ENCODE peak calls at places on chromosomes 5 and 9, in nine cellular contexts. One of them, this sample, is unnamed.

GRCh38 chr9:92188969-92189781 is 74.0 kb upstream of the SPTLC1 start:
- DNase-seq in GM04503: no peak
- DNase-seq in uterus: no peak
- DNase-seq in naive thymus-derived CD8-positive, alpha-beta T cell: no peak
- DNase-seq in BJ: no peak
- DNase-seq in G401: no peak
- DNase-seq in coronary artery: no peak
- DNase-seq in SJSA1: no peak
- DNase-seq in activated CD4-positive, CD25-positive, alpha-beta regulatory T cell treated with anti-CD3 and anti-CD28 coated beads, Interleukin-2, amount 50 U/mL, for 16 hours: no peak
- DNase-seq in this sample: no peak

GRCh38 chr9:13939129-13939528 is 374.8 kb downstream of the NFIB start:
- DNase-seq in GM04503: peak; percentile 39
- DNase-seq in uterus: no peak
- DNase-seq in naive thymus-derived CD8-positive, alpha-beta T cell: no peak
- DNase-seq in BJ: peak; percentile 40
- DNase-seq in G401: no peak
- DNase-seq in coronary artery: no peak
- DNase-seq in SJSA1: no peak
- DNase-seq in activated CD4-positive, CD25-positive, alpha-beta regulatory T cell treated with anti-CD3 and anti-CD28 coated beads, Interleukin-2, amount 50 U/mL, for 16 hours: no peak
- DNase-seq in this sample: no peak

GRCh38 chr5:150945501-150945900 is 40.7 kb upstream of the ZNF300 start:
- DNase-seq in GM04503: no peak
- DNase-seq in uterus: no peak
- DNase-seq in naive thymus-derived CD8-positive, alpha-beta T cell: no peak
- DNase-seq in BJ: no peak
- DNase-seq in G401: no peak
- DNase-seq in coronary artery: no peak
- DNase-seq in SJSA1: no peak
- DNase-seq in activated CD4-positive, CD25-positive, alpha-beta regulatory T cell treated with anti-CD3 and anti-CD28 coated beads, Interleukin-2, amount 50 U/mL, for 16 hours: no peak
- DNase-seq in this sample: no peak

GRCh38 chr9:138037140-138037539 is 159.6 kb downstream of the CACNA1B start:
- DNase-seq in GM04503: no peak
- DNase-seq in uterus: no peak
- DNase-seq in naive thymus-derived CD8-positive, alpha-beta T cell: no peak
- DNase-seq in BJ: no peak
- DNase-seq in G401: no peak
- DNase-seq in coronary artery: no peak
- DNase-seq in SJSA1: no peak
- DNase-seq in activated CD4-positive, CD25-positive, alpha-beta regulatory T cell treated with anti-CD3 and anti-CD28 coated beads, Interleukin-2, amount 50 U/mL, for 16 hours: no peak
- DNase-seq in this sample: no peak

GRCh38 chr5:146528232-146528631 is 12.2 kb upstream of the GPR151 start:
- DNase-seq in GM04503: no peak
- DNase-seq in uterus: no peak
- DNase-seq in naive thymus-derived CD8-positive, alpha-beta T cell: no peak
- DNase-seq in BJ: no peak
- DNase-seq in G401: no peak
- DNase-seq in coronary artery: no peak
- DNase-seq in SJSA1: no peak
- DNase-seq in activated CD4-positive, CD25-positive, alpha-beta regulatory T cell treated with anti-CD3 and anti-CD28 coated beads, Interleukin-2, amount 50 U/mL, for 16 hours: no peak
- DNase-seq in this sample: no peak

GRCh38 chr5:154202379-154203260 is 12.1 kb downstream of the GALNT10 start:
- DNase-seq in GM04503: no peak
- DNase-seq in uterus: no peak
- DNase-seq in naive thymus-derived CD8-positive, alpha-beta T cell: peak; percentile 40
- DNase-seq in BJ: no peak
- DNase-seq in G401: no peak
- DNase-seq in coronary artery: no peak
- DNase-seq in SJSA1: no peak
- DNase-seq in activated CD4-positive, CD25-positive, alpha-beta regulatory T cell treated with anti-CD3 and anti-CD28 coated beads, Interleukin-2, amount 50 U/mL, for 16 hours: no peak
- DNase-seq in this sample: peak; percentile 28

GRCh38 chr5:104800440-104801048 is 1238.0 kb upstream of the NUDT12 start:
- DNase-seq in GM04503: no peak
- DNase-seq in uterus: no peak
- DNase-seq in naive thymus-derived CD8-positive, alpha-beta T cell: no peak
- DNase-seq in BJ: no peak
- DNase-seq in G401: no peak
- DNase-seq in coronary artery: no peak
- DNase-seq in SJSA1: no peak
- DNase-seq in activated CD4-positive, CD25-positive, alpha-beta regulatory T cell treated with anti-CD3 and anti-CD28 coated beads, Interleukin-2, amount 50 U/mL, for 16 hours: no peak
- DNase-seq in this sample: no peak

GRCh38 chr9:125296843-125297372 is 35.3 kb downstream of the GAPVD1 start:
- DNase-seq in GM04503: no peak
- DNase-seq in uterus: no peak
- DNase-seq in naive thymus-derived CD8-positive, alpha-beta T cell: no peak
- DNase-seq in BJ: no peak
- DNase-seq in G401: no peak
- DNase-seq in coronary artery: no peak
- DNase-seq in SJSA1: no peak
- DNase-seq in activated CD4-positive, CD25-positive, alpha-beta regulatory T cell treated with anti-CD3 and anti-CD28 coated beads, Interleukin-2, amount 50 U/mL, for 16 hours: no peak
- DNase-seq in this sample: no peak

GRCh38 chr5:157106668-157107461 is 2.0 kb downstream of the HAVCR2 start:
- DNase-seq in GM04503: no peak
- DNase-seq in uterus: no peak
- DNase-seq in naive thymus-derived CD8-positive, alpha-beta T cell: no peak
- DNase-seq in BJ: no peak
- DNase-seq in G401: no peak
- DNase-seq in coronary artery: no peak
- DNase-seq in SJSA1: no peak
- DNase-seq in activated CD4-positive, CD25-positive, alpha-beta regulatory T cell treated with anti-CD3 and anti-CD28 coated beads, Interleukin-2, amount 50 U/mL, for 16 hours: no peak
- DNase-seq in this sample: no peak

GRCh38 chr9:88991066-88992030 is at the start of gene S1PR3:
- DNase-seq in GM04503: no peak
- DNase-seq in uterus: peak; percentile 79
- DNase-seq in naive thymus-derived CD8-positive, alpha-beta T cell: no peak
- DNase-seq in BJ: no peak
- DNase-seq in G401: no peak
- DNase-seq in coronary artery: peak; percentile 83
- DNase-seq in SJSA1: peak; percentile 52
- DNase-seq in activated CD4-positive, CD25-positive, alpha-beta regulatory T cell treated with anti-CD3 and anti-CD28 coated beads, Interleukin-2, amount 50 U/mL, for 16 hours: no peak
- DNase-seq in this sample: no peak

This sample was measured in CD4-positive, alpha-beta T cell.